ENCODE peak calls at places on chromosomes 2 and 18, in six cellular contexts. T is cardiac fibroblast, Z is A549, W is left lung, A is mammary epithelial cell, S is mesenchymal stem cell. E is an unnamed sample.

GRCh38 chr2:195756218-195756941 is 99.4 kb downstream of the SLC39A10 start:
- DNase-seq in W (no peak), T (no peak), A (peak), Z (no peak), S (peak), E (no peak)

GRCh38 chr2:207394812-207395534 is 134.8 kb upstream of the CREB1 start:
- DNase-seq in A (peak), W (no peak), T (peak), Z (peak), S (peak), E (peak)

GRCh38 chr2:147161746-147162145 is 683.1 kb upstream of the ACVR2A start:
- DNase-seq in W (no peak), S (no peak), T (peak), Z (no peak), A (no peak), E (no peak)

GRCh38 chr2:71995067-71995665 is 152.5 kb downstream of the CYP26B1 start:
- DNase-seq in S (peak), T (peak), W (no peak), A (peak), Z (no peak), E (no peak)

GRCh38 chr18:2847341-2848144 is 737 bp downstream of the EMILIN2 start:
- DNase-seq in Z (no peak), W (peak), A (peak), S (peak), T (peak), E (peak)

GRCh38 chr2:67776276-67776675 is 286.5 kb downstream of the C1D start:
- DNase-seq in W (no peak), A (no peak), S (no peak), Z (no peak), T (no peak), E (no peak)

GRCh38 chr18:2102022-2102421 is 469.3 kb downstream of the METTL4 start:
- DNase-seq in S (no peak), A (no peak), W (no peak), Z (no peak), T (no peak), E (no peak)

GRCh38 chr2:216551669-216552068 is 53.0 kb downstream of the RPL37A start:
- DNase-seq in Z (no peak), S (no peak), T (no peak), A (peak), W (no peak), E (no peak)

GRCh38 chr18:70634576-70635147 is 345.8 kb downstream of the SOCS6 start:
- DNase-seq in W (no peak), S (no peak), T (no peak), A (no peak), Z (no peak), E (no peak)

GRCh38 chr18:49944681-49945080 is 131.3 kb upstream of the ACAA2 start:
- DNase-seq in A (no peak), Z (no peak), T (peak), S (no peak), W (no peak), E (no peak)

GRCh38 chr2:25473758-25474335 is 132.1 kb upstream of the DNMT3A start:
- DNase-seq in A (no peak), W (no peak), S (no peak), T (peak), Z (no peak), E (no peak)

GRCh38 chr2:37655442-37655841 is 16.0 kb downstream of the CDC42EP3 start:
- DNase-seq in A (peak), W (no peak), S (no peak), Z (no peak), T (no peak), E (no peak)

GRCh38 chr2:121321476-121321875 is 36.5 kb upstream of the TFCP2L1 start:
- DNase-seq in Z (no peak), W (no peak), A (no peak), S (no peak), T (no peak), E (no peak)

GRCh38 chr2:174683392-174683759 is 80.9 kb downstream of the CHRNA1 start:
- DNase-seq in A (no peak), T (peak), S (peak), W (no peak), Z (peak), E (peak)

GRCh38 chr2:2587364-2587763 is 256.3 kb upstream of the MYT1L start:
- DNase-seq in S (no peak), Z (no peak), W (no peak), T (no peak), A (no peak), E (no peak)

GRCh38 chr2:137799599-137799998 is 164.7 kb upstream of the HNMT start:
- DNase-seq in T (no peak), S (no peak), Z (no peak), W (no peak), A (no peak), E (peak)

GRCh38 chr2:112646791-112647720 is 1.3 kb downstream of the SLC20A1 start:
- DNase-seq in W (no peak), A (no peak), Z (no peak), T (no peak), S (peak), E (no peak)

GRCh38 chr2:224175538-224175937 is 136.5 kb upstream of the SERPINE2 start:
- DNase-seq in S (no peak), Z (no peak), T (no peak), A (no peak), W (no peak), E (no peak)

GRCh38 chr2:226888971-226889370 is 53.1 kb downstream of the RHBDD1 start:
- DNase-seq in S (no peak), T (no peak), A (no peak), W (no peak), Z (no peak), E (no peak)

GRCh38 chr2:25368650-25369049 is 26.9 kb upstream of the DNMT3A start:
- DNase-seq in W (no peak), T (no peak), A (no peak), S (no peak), Z (no peak), E (no peak)

GRCh38 chr2:118638453-118638852 is 209.0 kb downstream of the EN1 start:
- DNase-seq in Z (no peak), S (no peak), A (no peak), W (no peak), T (no peak), E (no peak)

GRCh38 chr2:225399509-225399908 is at the start of gene NYAP2:
- DNase-seq in W (no peak), T (no peak), A (no peak), Z (no peak), S (no peak), E (no peak)

GRCh38 chr2:120769787-120770120 is 34.1 kb downstream of the GLI2 start:
- DNase-seq in S (no peak), T (no peak), W (peak), Z (no peak), A (no peak), E (no peak)

GRCh38 chr2:3823748-3824147 is 120.4 kb downstream of the DCDC2C start:
- DNase-seq in A (no peak), W (no peak), T (no peak), Z (no peak), S (no peak), E (peak)

GRCh38 chr18:58624011-58624410 is 4.9 kb downstream of the ALPK2 start:
- DNase-seq in W (no peak), T (no peak), S (no peak), A (no peak), Z (no peak), E (no peak)

GRCh38 chr2:26559044-26559405 is 81.1 kb upstream of the OTOF start:
- DNase-seq in A (no peak), T (no peak), S (no peak), Z (no peak), W (peak), E (no peak)

GRCh38 chr18:79506191-79507075 is 110.7 kb downstream of the NFATC1 start:
- DNase-seq in W (peak), S (no peak), A (no peak), T (peak), Z (no peak), E (no peak)

GRCh38 chr18:79508565-79509535 is 113.1 kb downstream of the NFATC1 start:
- DNase-seq in Z (no peak), W (peak), S (no peak), T (no peak), A (no peak), E (no peak)

GRCh38 chr18:79509536-79509930 is 113.8 kb downstream of the NFATC1 start:
- DNase-seq in A (no peak), Z (no peak), W (no peak), T (no peak), S (no peak), E (no peak)

GRCh38 chr18:79507546-79508480 is 112.1 kb downstream of the NFATC1 start:
- DNase-seq in A (no peak), S (no peak), W (peak), T (peak), Z (no peak), E (peak)

GRCh38 chr18:79507076-79507545 is 111.4 kb downstream of the NFATC1 start:
- DNase-seq in T (peak), A (no peak), W (peak), Z (no peak), S (no peak), E (peak)
- H3K4me3 ChIP-seq in T (peak), A (no peak), W (peak), Z (no peak), S (peak), E (no peak)

DNA sequence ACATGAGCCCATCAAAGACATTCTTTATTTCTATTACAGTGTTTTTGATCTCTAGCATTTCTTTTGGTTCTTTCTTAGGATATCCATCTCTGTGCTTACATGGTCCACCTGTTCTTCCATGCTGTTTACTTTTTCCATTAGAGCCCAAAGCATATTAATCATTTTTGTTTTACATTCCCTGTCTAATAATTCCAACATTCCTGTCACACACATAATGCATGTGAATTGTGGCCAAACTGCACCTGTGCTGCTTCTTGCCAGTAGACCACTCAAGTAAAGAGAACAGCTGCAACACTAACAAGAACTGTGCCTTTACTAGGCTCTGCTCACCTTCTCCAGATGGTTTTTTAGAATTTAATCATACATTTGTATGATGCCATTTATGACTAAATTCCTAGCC is 103.0 kb downstream of the PTH2R start:
- DNase-seq in S (no peak), A (no peak), W (no peak), Z (no peak), T (no peak), E (no peak)
- H3K4me3 ChIP-seq in S (no peak), A (no peak), W (no peak), Z (no peak), T (no peak), E (no peak)

DNA sequence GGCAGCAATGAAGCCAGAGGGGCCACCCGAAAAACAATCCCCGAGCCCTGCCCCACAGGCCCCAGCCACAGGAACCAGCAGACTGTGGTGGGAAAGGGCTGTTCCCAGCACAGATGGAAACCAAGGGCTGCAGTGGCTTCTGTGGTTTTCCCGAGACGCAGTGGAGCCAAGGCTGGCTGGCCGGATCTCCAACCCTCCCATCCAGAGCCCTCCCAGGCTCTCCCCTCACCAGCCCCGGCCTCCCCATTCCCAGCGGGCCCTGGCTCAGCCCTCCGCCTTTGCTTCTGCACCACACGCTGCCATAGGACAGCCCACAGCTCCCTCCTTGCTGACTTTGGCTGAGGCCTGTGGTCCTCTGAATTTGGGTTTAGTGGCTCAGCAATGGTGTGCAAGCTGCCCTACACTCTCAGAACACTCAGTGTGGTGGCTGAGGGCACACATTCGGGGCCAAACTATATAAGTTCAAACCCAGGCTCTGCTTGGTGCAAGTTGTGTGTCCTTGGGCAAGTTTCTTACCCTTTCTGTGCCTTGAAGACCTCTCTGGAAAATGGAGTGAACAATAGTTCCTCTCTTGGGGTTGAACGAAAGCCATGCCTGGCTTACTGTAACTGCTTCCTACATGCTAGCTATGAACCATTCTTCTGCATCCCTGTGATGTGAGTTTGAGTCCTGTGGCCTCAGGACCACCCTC is 200.1 kb downstream of the SMAD7 start:
- DNase-seq in A (no peak), W (no peak), T (peak), S (no peak), Z (no peak), E (no peak)
- H3K4me3 ChIP-seq in A (no peak), W (no peak), T (no peak), S (peak), Z (no peak), E (no peak)

GRCh38 chr2:157838442-157839161 is 37.5 kb downstream of the ACVR1 start:
- DNase-seq in S (peak), W (no peak), A (peak), T (peak), Z (peak), E (peak)
- H3K4me3 ChIP-seq in S (peak), W (peak), A (no peak), T (peak), Z (no peak), E (no peak)

GRCh38 chr2:217847552-217848350 is 155.0 kb downstream of the TNS1 start:
- DNase-seq in T (no peak), Z (no peak), A (no peak), S (no peak), W (no peak), E (no peak)

GRCh38 chr2:217848351-217848957 is 154.3 kb downstream of the TNS1 start:
- DNase-seq in Z (no peak), S (no peak), T (no peak), W (no peak), A (no peak), E (no peak)

GRCh38 chr2:217846321-217846743 is 156.5 kb downstream of the TNS1 start:
- DNase-seq in A (peak), Z (no peak), W (no peak), S (no peak), T (no peak), E (no peak)

GRCh38 chr2:217845251-217845650 is 157.5 kb downstream of the TNS1 start:
- DNase-seq in Z (no peak), S (no peak), W (no peak), T (no peak), A (no peak), E (no peak)

DNA sequence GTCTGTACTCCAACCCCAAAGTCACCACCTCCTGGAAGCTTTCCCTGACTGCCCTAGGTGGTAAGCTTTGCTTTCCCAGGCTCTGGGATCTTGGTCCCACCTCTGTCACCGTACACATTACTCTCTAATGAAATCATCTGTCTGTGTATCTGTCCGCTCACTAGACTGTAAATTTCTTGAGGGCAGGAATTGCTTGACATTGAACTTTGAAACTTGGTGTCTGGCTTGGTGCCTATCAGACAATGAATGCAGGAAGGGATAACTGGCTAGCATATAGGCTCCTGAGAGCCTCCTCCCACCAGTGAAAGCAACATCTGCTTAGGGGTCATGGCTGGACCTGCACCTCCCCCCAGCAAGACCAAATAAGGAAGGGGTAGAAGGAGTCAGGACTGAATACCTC is 155.7 kb downstream of the TNS1 start:
- DNase-seq in W (no peak), Z (no peak), S (no peak), T (no peak), A (no peak), E (no peak)
- H3K4me3 ChIP-seq in W (no peak), Z (no peak), S (no peak), T (no peak), A (no peak), E (no peak)

GRCh38 chr2:162266468-162266754 is 23.2 kb upstream of the FAP start:
- DNase-seq in A (no peak), S (no peak), Z (no peak), T (peak), W (no peak), E (no peak)

GRCh38 chr2:162261032-162261945 is 18.0 kb upstream of the FAP start:
- DNase-seq in A (peak), W (peak), T (peak), S (peak), Z (no peak), E (peak)

GRCh38 chr2:162265666-162266467 is 22.6 kb upstream of the FAP start:
- DNase-seq in W (no peak), T (no peak), S (no peak), A (no peak), Z (no peak), E (no peak)
- H3K4me3 ChIP-seq in W (no peak), T (no peak), S (no peak), A (no peak), Z (no peak), E (no peak)

GRCh38 chr2:145595296-145595695 is 1075.4 kb upstream of the ZEB2 start:
- DNase-seq in W (no peak), A (peak), T (peak), Z (no peak), S (peak), E (no peak)
- H3K4me3 ChIP-seq in W (no peak), A (no peak), T (no peak), Z (no peak), S (no peak), E (no peak)

GRCh38 chr2:30239308-30240161 is 8.2 kb downstream of the LBH start:
- DNase-seq in Z (peak), S (peak), W (no peak), A (no peak), T (peak), E (peak)

GRCh38 chr2:30237346-30238142 is 6.2 kb downstream of the LBH start:
- DNase-seq in S (no peak), W (no peak), T (no peak), A (no peak), Z (no peak), E (no peak)

GRCh38 chr2:30236591-30237245 is 5.4 kb downstream of the LBH start:
- DNase-seq in W (no peak), S (no peak), T (no peak), Z (no peak), A (no peak), E (no peak)

GRCh38 chr2:30240162-30240696 is 8.9 kb downstream of the LBH start:
- DNase-seq in T (no peak), W (no peak), S (no peak), A (no peak), Z (no peak), E (no peak)

DNA sequence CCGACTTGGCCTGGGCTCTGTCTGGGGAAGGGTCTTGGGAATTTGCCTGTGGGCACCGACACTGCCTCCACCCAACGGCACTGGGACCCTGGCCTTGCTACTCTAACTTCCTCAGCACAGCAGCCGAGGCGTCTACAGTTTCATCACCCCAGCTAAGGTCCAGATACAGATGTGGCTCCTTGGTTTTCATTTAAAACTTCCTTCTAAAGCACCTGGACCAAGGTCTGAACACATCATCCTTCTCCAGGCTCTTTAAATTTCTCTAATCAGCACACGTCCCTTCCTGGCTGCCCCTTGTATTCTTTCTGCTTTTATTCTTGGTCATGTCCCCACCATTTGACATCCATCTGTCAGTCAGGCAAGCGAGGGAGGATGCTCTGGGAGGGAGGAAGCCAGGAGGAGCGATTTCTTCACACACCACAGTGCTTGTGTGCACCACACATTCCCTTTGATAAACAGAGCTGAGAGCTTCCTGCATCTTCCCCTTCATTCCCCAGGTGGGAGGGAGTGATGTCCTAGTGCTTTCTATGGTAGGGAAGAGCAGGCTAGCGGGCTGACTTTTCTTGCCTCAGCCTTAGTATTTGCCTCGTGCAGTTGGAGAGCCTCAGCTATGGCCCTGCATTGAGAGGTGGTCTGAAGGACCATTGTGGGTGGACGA is 6.9 kb downstream of the LBH start:
- DNase-seq in S (peak), W (no peak), Z (no peak), T (no peak), A (no peak), E (no peak)
- H3K4me3 ChIP-seq in S (no peak), W (no peak), Z (no peak), T (no peak), A (no peak), E (no peak)

DNA sequence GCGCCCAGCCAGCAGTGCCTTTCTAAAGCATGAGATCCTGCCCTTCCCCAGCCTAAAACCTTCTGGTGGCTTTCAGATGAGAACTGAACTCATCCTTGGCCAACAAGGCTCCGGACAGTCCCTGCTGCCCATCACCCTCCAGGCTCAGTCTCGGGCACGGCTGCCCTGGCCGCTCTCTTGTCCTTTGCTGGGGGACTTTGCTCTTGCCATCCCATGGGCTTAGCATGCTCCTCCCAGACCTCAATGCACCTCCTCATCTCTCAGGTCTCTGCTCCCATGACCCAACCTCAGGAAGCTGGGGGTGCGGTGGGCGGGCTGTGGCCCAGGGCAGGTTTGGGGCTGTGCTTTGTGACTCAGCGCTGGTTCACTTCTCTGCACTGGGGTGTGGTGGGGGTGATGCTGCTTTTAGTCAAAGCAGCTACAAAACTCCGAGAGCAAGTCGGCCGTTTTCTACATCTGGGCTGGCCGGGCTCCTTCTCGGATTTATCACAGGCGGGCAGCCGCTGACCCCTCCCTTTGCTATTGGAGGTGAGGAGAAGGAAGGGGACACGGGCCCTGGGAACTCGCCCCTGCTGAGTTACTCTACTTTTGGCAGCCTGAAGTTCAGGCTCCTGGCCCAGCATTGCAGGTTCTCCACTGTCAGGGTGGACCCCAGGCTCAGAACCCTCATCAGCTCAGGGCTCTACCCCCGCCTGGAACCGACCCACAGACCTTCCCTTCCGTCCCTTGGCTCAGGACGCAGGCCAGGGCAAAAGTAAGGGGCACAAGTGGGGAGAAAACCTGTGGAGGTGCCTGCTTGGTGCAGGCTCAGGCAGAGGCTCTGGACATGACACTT is 90.6 kb upstream of the TAF1B start:
- DNase-seq in S (no peak), W (no peak), T (peak), Z (peak), A (peak), E (peak)
- H3K4me3 ChIP-seq in S (peak), W (no peak), T (no peak), Z (peak), A (peak), E (peak)

E was measured in MG63.